ENCODE peak calls at places on chromosomes 4 and X, in nine cellular contexts. W, V, N, Q, P, R, L, O and E are unnamed samples.
A peak's percentile ranks its signal among the peaks of the same experiment; 100 is the strongest.

GRCh38 chr4:68748181-68748981 is 67.4 kb upstream of the UGT2B10 start:
- DNase-seq in W (peak; percentile 35), V (no peak), N (no peak), Q (no peak), P (peak; percentile 31), R (peak; percentile 98), L (peak; percentile 69), O (no peak), E (no peak)

GRCh38 chr4:87103691-87104187 is 116.7 kb downstream of the KLHL8 start:
- DNase-seq in W (peak; percentile 55), V (no peak), N (peak; percentile 83), Q (peak; percentile 86), P (peak; percentile 41), R (peak; percentile 92), L (peak; percentile 84), O (no peak), E (no peak)

GRCh38 chrX:18036394-18036793 is 175.3 kb upstream of the RAI2 start:
- DNase-seq in W (peak; percentile 13), V (no peak), N (no peak), Q (no peak), P (no peak), R (peak; percentile 33), L (no peak), O (no peak), E (no peak)

GRCh38 chrX:117397846-117398245 is 718.8 kb downstream of the KLHL13 start:
- DNase-seq in W (no peak), V (no peak), N (no peak), Q (no peak), P (no peak), R (no peak), L (no peak), O (no peak), E (no peak)

GRCh38 chr4:145956288-145956890 is 17.8 kb upstream of the ZNF827 start:
- DNase-seq in W (no peak), V (peak; percentile 43), N (peak; percentile 52), Q (peak; percentile 53), P (no peak), R (peak; percentile 75), L (peak; percentile 25), O (peak; percentile 60), E (peak; percentile 38)

GRCh38 chr4:138761638-138762205 is 253.9 kb upstream of the NOCT start:
- DNase-seq in W (no peak), V (no peak), N (peak; percentile 59), Q (peak; percentile 42), P (no peak), R (no peak), L (no peak), O (no peak), E (no peak)

GRCh38 chr4:80989921-80990544 is 40.5 kb upstream of the BMP3 start:
- DNase-seq in W (peak; percentile 2), V (peak; percentile 5), N (peak; percentile 80), Q (peak; percentile 77), P (peak; percentile 50), R (peak; percentile 80), L (peak; percentile 39), O (peak; percentile 71), E (peak; percentile 51)

GRCh38 chr4:4430492-4431195 is 43.7 kb downstream of the NSG1 start:
- DNase-seq in W (peak; percentile 69), V (peak; percentile 77), N (peak; percentile 65), Q (peak; percentile 98), P (peak; percentile 39), R (peak; percentile 54), L (peak; percentile 74), O (peak; percentile 79), E (peak; percentile 43)

GRCh38 chrX:135513140-135513535 is 7.3 kb upstream of the INTS6L start:
- DNase-seq in W (no peak), V (no peak), N (no peak), Q (no peak), P (no peak), R (no peak), L (no peak), O (no peak), E (no peak)

GRCh38 chr4:73452953-73453700 is 17.1 kb downstream of the AFP start:
- DNase-seq in W (no peak), V (no peak), N (no peak), Q (no peak), P (no peak), R (no peak), L (no peak), O (peak; percentile 41), E (no peak)

GRCh38 chrX:69289046-69289838 is 124.0 kb upstream of the PJA1 start:
- DNase-seq in W (no peak), V (no peak), N (no peak), Q (no peak), P (no peak), R (no peak), L (no peak), O (no peak), E (no peak)
- H3K9ac ChIP-seq in W (no peak overlapping the region), V (no peak overlapping the region), N (no peak overlapping the region), Q (no peak overlapping the region), P (no peak overlapping the region), R (no peak overlapping the region), L (no peak overlapping the region), O (no peak overlapping the region), E (no peak overlapping the region)

GRCh38 chrX:43655961-43656494 is at the start of gene MAOA:
- DNase-seq in W (no peak), V (peak; percentile 61), N (peak; percentile 71), Q (no peak), P (no peak), R (peak; percentile 33), L (no peak), O (peak; percentile 66), E (peak; percentile 20)
- H3K9ac ChIP-seq in W (peak within 1 kb of the TSS; percentile 90), V (peak within 1 kb of the TSS; percentile 73), N (peak within 1 kb of the TSS; percentile 38), Q (peak within 1 kb of the TSS; percentile 93), P (peak within 1 kb of the TSS; percentile 67), R (peak within 1 kb of the TSS; percentile 98), L (peak within 1 kb of the TSS; percentile 90), O (no peak within 1 kb of the TSS), E (peak within 1 kb of the TSS; percentile 77)

GRCh38 chrX:102712216-102712966 is at the start of gene GPRASP2:
- DNase-seq in W (no peak), V (peak; percentile 74), N (no peak), Q (peak; percentile 69), P (no peak), R (peak; percentile 46), L (peak; percentile 24), O (peak; percentile 66), E (peak; percentile 57)
- H3K9ac ChIP-seq in W (peak within 1 kb of the TSS; percentile 52), V (peak within 1 kb of the TSS; percentile 65), N (peak within 1 kb of the TSS; percentile 58), Q (peak within 1 kb of the TSS; percentile 85), P (peak within 1 kb of the TSS; percentile 47), R (peak within 1 kb of the TSS; percentile 68), L (no peak within 1 kb of the TSS), O (peak within 1 kb of the TSS; percentile 46), E (peak within 1 kb of the TSS; percentile 91)

GRCh38 chr4:176781739-176782100 is 11.0 kb downstream of the VEGFC start:
- DNase-seq in W (no peak), V (no peak), N (no peak), Q (peak; percentile 75), P (no peak), R (no peak), L (no peak), O (peak; percentile 33), E (no peak)

GRCh38 chr4:176782191-176782590 is 10.5 kb downstream of the VEGFC start:
- DNase-seq in W (no peak), V (no peak), N (no peak), Q (peak; percentile 55), P (no peak), R (no peak), L (no peak), O (no peak), E (no peak)

GRCh38 chr4:176780995-176781738 is 11.6 kb downstream of the VEGFC start:
- DNase-seq in W (no peak), V (no peak), N (peak; percentile 69), Q (peak; percentile 66), P (no peak), R (peak; percentile 87), L (peak; percentile 61), O (no peak), E (no peak)

GRCh38 chr4:176784816-176785215 is 7.9 kb downstream of the VEGFC start:
- DNase-seq in W (no peak), V (no peak), N (peak; percentile 64), Q (peak; percentile 24), P (no peak), R (peak; percentile 25), L (no peak), O (no peak), E (no peak)

GRCh38 chr4:176782794-176783193 is 9.9 kb downstream of the VEGFC start:
- DNase-seq in W (no peak), V (no peak), N (no peak), Q (peak; percentile 52), P (no peak), R (no peak), L (no peak), O (no peak), E (no peak)
- H3K9ac ChIP-seq in W (no peak overlapping the region), V (peak overlapping the region; percentile 33), N (no peak overlapping the region), Q (peak overlapping the region; percentile 80), P (no peak overlapping the region), R (no peak overlapping the region), L (no peak overlapping the region), O (no peak overlapping the region), E (no peak overlapping the region)